ENCODE peak calls at places on chromosomes 4 and X, in five cellular contexts. V is foreskin fibroblast, J is fibroblast of the aortic adventitia, G is lung, N is body of pancreas. D is an unnamed sample.

GRCh38 chr4:168421671-168422070 is 58.6 kb downstream of the DDX60L start:
- DNase-seq in V (peak; percentile 19), G (no peak), N (no peak), J (peak; percentile 27), D (peak; percentile 58)

GRCh38 chr4:118981839-118982381 is 93.3 kb downstream of the SYNPO2 start:
- DNase-seq in V (peak; percentile 81), J (peak; percentile 93), N (peak; percentile 71), G (peak; percentile 71), D (peak; percentile 95)

GRCh38 chr4:162461952-162462351 is 298.2 kb upstream of the FSTL5 start:
- DNase-seq in V (no peak), N (no peak), J (no peak), G (no peak), D (peak; percentile 37)

GRCh38 chrX:46967547-46967946 is 55.3 kb downstream of the JADE3 start:
- DNase-seq in J (no peak), N (no peak), G (no peak), V (no peak), D (no peak)

GRCh38 chr4:17315459-17315858 is 196.4 kb downstream of the QDPR start:
- DNase-seq in G (no peak), V (no peak), J (no peak), N (no peak), D (no peak)

GRCh38 chr4:123352240-123352945 is 44.2 kb upstream of the SPRY1 start:
- DNase-seq in G (no peak), J (peak; percentile 80), N (no peak), V (no peak), D (peak; percentile 59)

GRCh38 chrX:70452143-70452733 is 7.6 kb downstream of the DLG3 start:
- DNase-seq in G (peak; percentile 49), V (no peak), J (peak; percentile 49), N (peak; percentile 62), D (peak; percentile 30)

GRCh38 chr4:45662996-45663395 is 460.9 kb downstream of the GABRG1 start:
- DNase-seq in J (peak; percentile 13), V (no peak), G (peak; percentile 72), N (peak; percentile 40), D (peak; percentile 62)

GRCh38 chr4:108559911-108560310 is 60.5 kb upstream of the RPL34 start:
- DNase-seq in G (no peak), V (no peak), N (no peak), J (no peak), D (no peak)

GRCh38 chr4:11496313-11496956 is 67.7 kb upstream of the HS3ST1 start:
- DNase-seq in N (no peak), J (peak; percentile 35), V (no peak), G (no peak), D (peak; percentile 37)

GRCh38 chr4:134216436-134216835 is 14.8 kb upstream of the PABPC4L start:
- DNase-seq in N (no peak), G (no peak), V (no peak), J (no peak), D (peak; percentile 22)

GRCh38 chr4:123955167-123955824 is 558.7 kb downstream of the SPRY1 start:
- DNase-seq in N (no peak), J (no peak), G (no peak), V (no peak), D (no peak)

GRCh38 chr4:90127223-90127705 is at the start of gene CCSER1:
- DNase-seq in G (peak; percentile 81), J (peak; percentile 4), V (no peak), N (peak; percentile 83), D (peak; percentile 27)

GRCh38 chr4:10096201-10096975 is 20.2 kb downstream of the WDR1 start:
- DNase-seq in J (peak; percentile 94), N (no peak), V (peak; percentile 91), G (peak; percentile 64), D (peak; percentile 96)

GRCh38 chr4:87299898-87300297 is 22.8 kb downstream of the HSD17B13 start:
- DNase-seq in V (no peak), G (no peak), J (no peak), N (no peak), D (no peak)

GRCh38 chr4:184826315-184827266 is 823 bp upstream of the ACSL1 start:
- DNase-seq in N (peak; percentile 53), J (no peak), G (no peak), V (no peak), D (no peak)

GRCh38 chr4:68732653-68733466 is 62.4 kb upstream of the UGT2B15 start:
- DNase-seq in N (peak; percentile 56), V (no peak), J (no peak), G (no peak), D (no peak)

GRCh38 chr4:168433576-168433975 is 46.7 kb downstream of the DDX60L start:
- DNase-seq in G (no peak), N (no peak), J (peak; percentile 62), V (peak; percentile 13), D (no peak)

GRCh38 chr4:1459664-1460511 is 53.6 kb upstream of the NKX1-1 start:
- DNase-seq in N (no peak), V (no peak), J (no peak), G (no peak), D (no peak)

GRCh38 chrX:103453655-103454054 is 65.6 kb downstream of the RAB40A start:
- DNase-seq in N (no peak), J (peak; percentile 88), G (no peak), V (peak; percentile 90), D (peak; percentile 94)

GRCh38 chrX:40449396-40449795 is 131.4 kb upstream of the ATP6AP2 start:
- DNase-seq in J (no peak), G (no peak), V (no peak), N (no peak), D (no peak)

GRCh38 chrX:142186103-142186502 is 19.0 kb downstream of the MAGEC2 start:
- DNase-seq in N (no peak), V (no peak), J (no peak), G (no peak), D (no peak)

GRCh38 chrX:135977611-135978010 is 3.8 kb upstream of the MMGT1 start:
- DNase-seq in V (peak; percentile 28), N (no peak), G (no peak), J (no peak), D (peak; percentile 78)

GRCh38 chr4:148118628-148119027 is 323.6 kb downstream of the NR3C2 start:
- DNase-seq in G (no peak), J (no peak), N (no peak), V (no peak), D (no peak)

GRCh38 chrX:29869837-29870236 is 345.5 kb upstream of the MAGEB2 start:
- DNase-seq in G (no peak), J (no peak), V (no peak), N (no peak), D (no peak)

GRCh38 chrX:24148535-24149345 is 789 bp upstream of the ZFX start:
- DNase-seq in N (peak; percentile 21), J (peak; percentile 77), G (peak; percentile 30), V (no peak), D (peak; percentile 64)

GRCh38 chrX:112832481-112833095 is 8.0 kb downstream of the AMOT start:
- DNase-seq in G (peak; percentile 77), N (peak; percentile 70), V (no peak), J (peak; percentile 19), D (no peak)

GRCh38 chr4:40949701-40950100 is 199.9 kb downstream of the NSUN7 start:
- DNase-seq in J (no peak), N (no peak), G (no peak), V (no peak), D (no peak)
- H3K4me3 ChIP-seq in J (no peak overlapping the region), N (no peak overlapping the region), G (no peak overlapping the region), V (no peak overlapping the region), D (no peak overlapping the region)

GRCh38 chrX:16662402-16662801 is 12.4 kb downstream of the S100G start:
- DNase-seq in V (no peak), G (no peak), N (no peak), J (no peak), D (no peak)

GRCh38 chrX:16664059-16664458 is 14.1 kb downstream of the S100G start:
- DNase-seq in G (no peak), N (no peak), J (peak; percentile 28), V (peak; percentile 20), D (peak; percentile 37)

GRCh38 chrX:16665089-16665488 is 15.1 kb downstream of the S100G start:
- DNase-seq in G (no peak), V (peak; percentile 43), J (peak; percentile 77), N (no peak), D (peak; percentile 75)

GRCh38 chrX:16666541-16666940 is 16.6 kb downstream of the S100G start:
- DNase-seq in J (peak; percentile 44), V (peak; percentile 23), G (no peak), N (no peak), D (peak; percentile 35)

GRCh38 chrX:16664626-16665025 is 14.7 kb downstream of the S100G start:
- DNase-seq in N (no peak), G (no peak), V (no peak), J (no peak), D (no peak)
- TF ChIP-seq CTCF in N (no peak), G (no peak), V (no peak), J (peak; percentile 15), D (peak; percentile 10)

GRCh38 chrX:69305333-69306062 is 140.2 kb upstream of the PJA1 start:
- DNase-seq in G (no peak), J (no peak), N (no peak), V (no peak), D (no peak)

GRCh38 chrX:69307029-69307428 is 141.8 kb upstream of the PJA1 start:
- DNase-seq in G (no peak), V (no peak), N (no peak), J (no peak), D (no peak)

GRCh38 chrX:69309074-69309792 is 144.0 kb upstream of the PJA1 start:
- DNase-seq in J (no peak), V (no peak), G (no peak), N (no peak), D (no peak)

GRCh38 chrX:69307736-69308135 is 142.5 kb upstream of the PJA1 start:
- DNase-seq in G (no peak), J (no peak), N (no peak), V (no peak), D (no peak)

DNA sequence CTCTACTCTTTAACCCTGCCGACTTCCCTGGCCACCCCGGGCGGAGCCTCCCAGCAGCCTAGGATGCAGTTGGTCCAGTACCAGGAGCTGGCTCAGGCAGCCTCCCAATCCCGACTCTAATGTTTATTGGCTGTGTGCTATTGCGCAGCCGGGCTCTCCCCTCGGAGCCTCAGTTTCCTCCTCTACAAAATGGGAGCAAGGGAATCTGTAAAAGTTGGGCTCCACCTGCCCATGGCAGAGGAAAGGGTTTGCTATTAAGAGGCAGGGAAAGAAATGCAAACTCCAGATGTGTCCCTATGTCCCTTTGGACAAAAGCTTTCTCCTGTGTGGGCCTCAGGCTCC is 140.8 kb upstream of the PJA1 start:
- DNase-seq in V (no peak), N (no peak), J (no peak), G (no peak), D (no peak)
- H3K4me3 ChIP-seq in V (no peak overlapping the region), N (no peak overlapping the region), J (no peak overlapping the region), G (no peak overlapping the region), D (no peak overlapping the region)

DNA sequence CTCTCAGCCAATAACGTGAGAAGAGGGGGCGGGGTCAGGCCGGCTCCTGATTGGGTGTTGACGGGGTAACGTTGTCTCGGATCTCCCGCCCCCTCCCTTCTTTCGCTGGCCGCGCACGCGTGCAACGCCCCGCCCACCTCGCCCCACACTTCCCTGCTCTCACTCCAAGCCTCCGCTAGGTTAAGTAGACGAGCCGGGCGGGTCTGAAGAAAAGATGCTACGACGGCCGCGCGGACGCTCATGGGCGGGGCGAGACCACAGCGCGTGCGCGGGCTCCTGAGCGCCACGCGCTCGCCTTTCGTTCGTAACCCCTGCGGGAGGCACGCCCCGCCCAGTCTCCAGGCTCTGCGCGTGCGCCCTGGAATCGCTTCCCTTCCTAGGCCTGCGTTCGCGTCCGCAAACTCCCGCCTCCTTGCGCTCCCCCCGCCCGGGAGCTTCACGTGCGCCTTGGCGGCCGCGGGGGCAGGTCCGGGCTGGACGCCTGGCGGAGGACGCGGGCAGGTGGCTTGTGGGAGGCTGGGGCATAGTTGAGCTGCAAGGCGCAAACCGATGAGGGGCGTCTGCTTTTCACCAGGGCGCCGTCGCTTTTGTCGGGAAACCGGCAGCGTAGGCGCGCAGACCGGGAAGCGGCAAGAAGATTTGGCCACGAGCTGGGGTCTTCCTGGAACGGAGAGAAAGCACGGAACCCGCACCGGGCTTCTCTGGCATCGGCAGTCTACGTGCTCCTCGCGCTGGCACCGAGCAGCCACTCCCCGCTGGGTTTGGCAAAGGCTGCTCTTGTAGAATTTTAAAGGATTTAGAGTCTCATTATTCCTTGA is 467 bp upstream of the PGRMC2 start:
- DNase-seq in G (peak; percentile 99), J (peak; percentile 99), V (peak; percentile 99), N (peak; percentile 100), D (peak; percentile 100)
- TF ChIP-seq CTCF in G (no peak), J (peak; percentile 36), V (no peak), N (peak; percentile 62), D (peak; percentile 32)